ENCODE peak calls at places on chromosomes 13 and 19, in eight cellular contexts. K is neural progenitor cell; L is brain microvascular endothelial cell; B is AG09309; T is HFFc6; O is Kasumi-1; Q is activated effector memory CD4-positive, alpha-beta T cell treated with Interleukin-2 at 50 U/mL for 16 hours; G is CD4-positive, alpha-beta T cell. M is an unnamed sample.

GRCh38 chr19:30942636-30943035 is 406.6 kb downstream of the TSHZ3 start:
- DNase-seq in K (no peak), L (no peak), B (no peak), T (no peak), O (no peak), Q (no peak), G (no peak), M (no peak)

GRCh38 chr19:2038284-2039081 is 12.6 kb downstream of the MKNK2 start:
- DNase-seq in K (no peak), L (no peak), B (no peak), T (no peak), O (no peak), Q (no peak), G (no peak), M (no peak)

GRCh38 chr19:45094158-45094557 is 1.2 kb downstream of the PPP1R37 start:
- DNase-seq in K (no peak), L (no peak), B (no peak), T (no peak), O (no peak), Q (no peak), G (no peak), M (no peak)

GRCh38 chr19:29215322-29215845 is 2.4 kb upstream of the UQCRFS1 start:
- DNase-seq in K (no peak), L (no peak), B (no peak), T (no peak), O (no peak), Q (no peak), G (no peak), M (no peak)

GRCh38 chr19:39341122-39341719 is 1.0 kb upstream of the SAMD4B start:
- DNase-seq in K (peak; percentile 72), L (no peak), B (no peak), T (no peak), O (peak; percentile 77), Q (no peak), G (no peak), M (peak; percentile 51)

GRCh38 chr13:92823059-92823458 is 403.5 kb upstream of the GPC6 start:
- DNase-seq in K (no peak), L (no peak), B (no peak), T (no peak), O (no peak), Q (no peak), G (no peak), M (no peak)

GRCh38 chr19:29232315-29232852 is 19.4 kb upstream of the UQCRFS1 start:
- DNase-seq in K (no peak), L (no peak), B (no peak), T (no peak), O (no peak), Q (no peak), G (no peak), M (no peak)

GRCh38 chr13:23433171-23434153 is at the start of gene SACS:
- DNase-seq in K (peak; percentile 95), L (peak; percentile 55), B (no peak), T (peak; percentile 65), O (no peak), Q (no peak), G (no peak), M (peak; percentile 69)

GRCh38 chr19:35719402-35720162 is 1.8 kb downstream of the KMT2B start:
- DNase-seq in K (no peak), L (no peak), B (no peak), T (no peak), O (no peak), Q (no peak), G (no peak), M (no peak)

GRCh38 chr13:46951516-46951915 is 54.7 kb upstream of the HTR2A start:
- DNase-seq in K (no peak), L (peak; percentile 25), B (no peak), T (no peak), O (no peak), Q (no peak), G (no peak), M (peak; percentile 70)

GRCh38 chr13:67557642-67558241 is 327.6 kb upstream of the PCDH9 start:
- DNase-seq in K (no peak), L (no peak), B (no peak), T (no peak), O (peak; percentile 31), Q (no peak), G (no peak), M (no peak)

GRCh38 chr13:54373211-54373610 is 1344.6 kb downstream of the OLFM4 start:
- DNase-seq in K (peak; percentile 33), L (no peak), B (no peak), T (no peak), O (no peak), Q (no peak), G (no peak), M (no peak)

GRCh38 chr13:35549481-35549880 is 73.0 kb upstream of the MAB21L1 start:
- DNase-seq in K (no peak), L (peak; percentile 47), B (peak; percentile 25), T (peak; percentile 67), O (peak; percentile 2), Q (no peak), G (no peak), M (peak; percentile 79)

GRCh38 chr19:14003279-14004051 is 2.7 kb downstream of the RFX1 start:
- DNase-seq in K (no peak), L (no peak), B (no peak), T (no peak), O (no peak), Q (no peak), G (no peak), M (no peak)

GRCh38 chr19:35045667-35046300 is 4.3 kb downstream of the HPN start:
- DNase-seq in K (peak; percentile 55), L (peak; percentile 42), B (no peak), T (peak; percentile 59), O (peak; percentile 98), Q (peak; percentile 18), G (no peak), M (peak; percentile 65)

M was measured in ELR.